ENCODE peak calls at places on chromosomes 11 and 22, in seven cellular contexts. X is T-helper 2 cell; E is IMR-90; N is kidney epithelial cell; C is EH; L is cardiac muscle cell; F is CD8-positive, alpha-beta memory T cell. Z is an unnamed sample.

GRCh38 chr11:112320668-112321067 is 60.0 kb upstream of the PLET1 start:
- DNase-seq in X (no peak), E (peak), N (peak), C (peak), L (peak), F (no peak), Z (no peak)

GRCh38 chr11:43327987-43328386 is 16.2 kb downstream of the API5 start:
- DNase-seq in X (no peak), E (peak), N (peak), C (peak), L (peak), F (no peak), Z (no peak)

GRCh38 chr11:12494699-12495098 is 117.3 kb downstream of the PARVA start:
- DNase-seq in X (no peak), E (peak), N (no peak), C (peak), L (peak), F (no peak), Z (no peak)

GRCh38 chr11:125995313-125995712 is 49.5 kb downstream of the VSIG10L2 start:
- DNase-seq in X (no peak), E (no peak), N (no peak), C (no peak), L (no peak), F (no peak), Z (no peak)

GRCh38 chr11:20089796-20090653 is 70.2 kb downstream of the DBX1 start:
- DNase-seq in X (no peak), E (peak), N (no peak), C (peak), L (peak), F (no peak), Z (no peak)

GRCh38 chr11:75492181-75492820 is 33.4 kb downstream of the GDPD5 start:
- DNase-seq in X (peak), E (peak), N (no peak), C (peak), L (peak), F (peak), Z (no peak)

GRCh38 chr22:44422742-44423370 is 75.2 kb downstream of the RTL6 start:
- DNase-seq in X (no peak), E (no peak), N (no peak), C (no peak), L (no peak), F (peak), Z (no peak)

GRCh38 chr11:44229003-44229570 is 80.9 kb downstream of the ALX4 start:
- DNase-seq in X (no peak), E (no peak), N (no peak), C (no peak), L (no peak), F (no peak), Z (no peak)

GRCh38 chr11:112599861-112600533 is 339.3 kb upstream of the PLET1 start:
- DNase-seq in X (no peak), E (no peak), N (no peak), C (no peak), L (peak), F (no peak), Z (no peak)

GRCh38 chr22:37030560-37031281 is 11.2 kb downstream of the MPST start:
- DNase-seq in X (no peak), E (no peak), N (no peak), C (no peak), L (no peak), F (no peak), Z (no peak)

GRCh38 chr22:50189849-50190181 is 4.1 kb downstream of the TRABD start:
- DNase-seq in X (no peak), E (no peak), N (no peak), C (no peak), L (no peak), F (no peak), Z (no peak)

GRCh38 chr11:110173775-110174644 is 80.8 kb downstream of the ZC3H12C start:
- DNase-seq in X (peak), E (peak), N (peak), C (peak), L (peak), F (peak), Z (peak)

GRCh38 chr11:1073261-1073724 is 1.4 kb upstream of the MUC2 start:
- DNase-seq in X (no peak), E (peak), N (no peak), C (peak), L (peak), F (peak), Z (no peak)

GRCh38 chr11:637593-638507 is 781 bp downstream of the DRD4 start:
- DNase-seq in X (no peak), E (no peak), N (no peak), C (no peak), L (no peak), F (no peak), Z (peak)

GRCh38 chr11:18222814-18223421 is 13.7 kb downstream of the SAA4 start:
- DNase-seq in X (no peak), E (no peak), N (no peak), C (no peak), L (no peak), F (no peak), Z (no peak)

GRCh38 chr11:11148104-11148509 is 204.9 kb downstream of the CSNK2A3 start:
- DNase-seq in X (no peak), E (peak), N (peak), C (peak), L (peak), F (no peak), Z (no peak)

GRCh38 chr11:58888579-58888978 is 44.1 kb upstream of the GLYATL2 start:
- DNase-seq in X (no peak), E (no peak), N (no peak), C (no peak), L (no peak), F (no peak), Z (no peak)

GRCh38 chr11:45146072-45147016 is at the start of gene PRDM11:
- DNase-seq in X (no peak), E (peak), N (no peak), C (peak), L (peak), F (peak), Z (peak)

GRCh38 chr11:78192911-78193341 is 4.2 kb downstream of the USP35 start:
- DNase-seq in X (no peak), E (no peak), N (no peak), C (no peak), L (peak), F (peak), Z (no peak)

GRCh38 chr11:17703951-17704350 is 15.4 kb upstream of the MYOD1 start:
- DNase-seq in X (no peak), E (peak), N (no peak), C (peak), L (peak), F (no peak), Z (no peak)

GRCh38 chr11:29328961-29329441 is 687.8 kb downstream of the KCNA4 start:
- DNase-seq in X (no peak), E (peak), N (no peak), C (peak), L (peak), F (no peak), Z (peak)

GRCh38 chr11:23288001-23288783 is 427.9 kb upstream of the CCDC179 start:
- DNase-seq in X (no peak), E (peak), N (peak), C (peak), L (no peak), F (no peak), Z (no peak)